ENCODE peak calls at places on chromosomes 13 and 19, in ten cellular contexts. One of them, this sample, is unnamed.

GRCh38 chr19:1650627-1651009 is 1.8 kb downstream of the TCF3 start:
- DNase-seq in H1: no peak
- DNase-seq in testis: no peak
- DNase-seq in stomach: no peak
- DNase-seq in body of pancreas: no peak
- DNase-seq in upper lobe of left lung: no peak
- DNase-seq in IMR-90: peak; percentile 7
- DNase-seq in tibial nerve: no peak
- DNase-seq in Peyer's patch: peak; percentile 59
- DNase-seq in uterus: no peak
- DNase-seq in this sample: no peak

GRCh38 chr13:87884874-87885273 is 213.7 kb downstream of the SLITRK5 start:
- DNase-seq in uterus: no peak
- DNase-seq in Peyer's patch: no peak
- DNase-seq in testis: no peak
- DNase-seq in stomach: no peak
- DNase-seq in tibial nerve: no peak
- DNase-seq in H1: peak; percentile 13
- DNase-seq in body of pancreas: no peak
- DNase-seq in upper lobe of left lung: no peak
- DNase-seq in IMR-90: peak; percentile 2
- DNase-seq in this sample: no peak

GRCh38 chr13:24834902-24835510 is 71.0 kb downstream of the RNF17 start:
- DNase-seq in upper lobe of left lung: no peak
- DNase-seq in IMR-90: no peak
- DNase-seq in tibial nerve: no peak
- DNase-seq in H1: no peak
- DNase-seq in stomach: no peak
- DNase-seq in testis: no peak
- DNase-seq in uterus: no peak
- DNase-seq in body of pancreas: no peak
- DNase-seq in Peyer's patch: no peak
- DNase-seq in this sample: no peak

GRCh38 chr13:109400192-109400591 is 386.2 kb downstream of the IRS2 start:
- DNase-seq in Peyer's patch: no peak
- DNase-seq in H1: no peak
- DNase-seq in testis: no peak
- DNase-seq in body of pancreas: no peak
- DNase-seq in stomach: peak; percentile 68
- DNase-seq in upper lobe of left lung: peak; percentile 68
- DNase-seq in tibial nerve: no peak
- DNase-seq in uterus: no peak
- DNase-seq in IMR-90: no peak
- DNase-seq in this sample: no peak

GRCh38 chr13:27868639-27869435 is 51.0 kb upstream of the PDX1 start:
- DNase-seq in body of pancreas: no peak
- DNase-seq in Peyer's patch: no peak
- DNase-seq in uterus: no peak
- DNase-seq in H1: no peak
- DNase-seq in tibial nerve: no peak
- DNase-seq in stomach: no peak
- DNase-seq in upper lobe of left lung: no peak
- DNase-seq in testis: no peak
- DNase-seq in IMR-90: peak; percentile 5
- DNase-seq in this sample: no peak

GRCh38 chr19:41868120-41868988 is 8.3 kb downstream of the RPS19 start:
- DNase-seq in upper lobe of left lung: peak; percentile 86
- DNase-seq in H1: no peak
- DNase-seq in tibial nerve: no peak
- DNase-seq in body of pancreas: no peak
- DNase-seq in stomach: no peak
- DNase-seq in testis: no peak
- DNase-seq in uterus: no peak
- DNase-seq in IMR-90: no peak
- DNase-seq in Peyer's patch: no peak
- DNase-seq in this sample: no peak

GRCh38 chr13:33678906-33679657 is 138.9 kb upstream of the RFC3 start:
- DNase-seq in IMR-90: peak; percentile 1
- DNase-seq in upper lobe of left lung: peak; percentile 90
- DNase-seq in tibial nerve: peak; percentile 34
- DNase-seq in Peyer's patch: peak; percentile 51
- DNase-seq in testis: peak; percentile 60
- DNase-seq in H1: no peak
- DNase-seq in uterus: peak; percentile 38
- DNase-seq in stomach: peak; percentile 83
- DNase-seq in body of pancreas: peak; percentile 75
- DNase-seq in this sample: peak; percentile 66

GRCh38 chr13:40506592-40507446 is 159.6 kb downstream of the FOXO1 start:
- DNase-seq in stomach: no peak
- DNase-seq in H1: no peak
- DNase-seq in Peyer's patch: no peak
- DNase-seq in IMR-90: no peak
- DNase-seq in tibial nerve: no peak
- DNase-seq in upper lobe of left lung: no peak
- DNase-seq in uterus: no peak
- DNase-seq in body of pancreas: no peak
- DNase-seq in testis: no peak
- DNase-seq in this sample: no peak

GRCh38 chr13:99299545-99300341 is 7.5 kb downstream of the GPR183 start:
- DNase-seq in uterus: no peak
- DNase-seq in tibial nerve: no peak
- DNase-seq in upper lobe of left lung: no peak
- DNase-seq in stomach: no peak
- DNase-seq in H1: no peak
- DNase-seq in body of pancreas: no peak
- DNase-seq in testis: no peak
- DNase-seq in IMR-90: no peak
- DNase-seq in Peyer's patch: no peak
- DNase-seq in this sample: no peak

GRCh38 chr13:97125810-97126738 is 96.1 kb upstream of the MBNL2 start:
- DNase-seq in Peyer's patch: no peak
- DNase-seq in testis: no peak
- DNase-seq in tibial nerve: no peak
- DNase-seq in uterus: peak; percentile 52
- DNase-seq in H1: no peak
- DNase-seq in body of pancreas: no peak
- DNase-seq in stomach: no peak
- DNase-seq in upper lobe of left lung: peak; percentile 70
- DNase-seq in IMR-90: peak; percentile 39
- DNase-seq in this sample: no peak

GRCh38 chr13:99228737-99229691 is 28.4 kb downstream of the UBAC2 start:
- DNase-seq in H1: no peak
- DNase-seq in uterus: no peak
- DNase-seq in Peyer's patch: no peak
- DNase-seq in IMR-90: peak; percentile 87
- DNase-seq in upper lobe of left lung: no peak
- DNase-seq in stomach: no peak
- DNase-seq in testis: no peak
- DNase-seq in tibial nerve: no peak
- DNase-seq in body of pancreas: no peak
- DNase-seq in this sample: no peak

GRCh38 chr19:2735374-2735773 is 4.4 kb downstream of the SLC39A3 start:
- DNase-seq in IMR-90: no peak
- DNase-seq in upper lobe of left lung: no peak
- DNase-seq in H1: no peak
- DNase-seq in testis: no peak
- DNase-seq in body of pancreas: no peak
- DNase-seq in uterus: no peak
- DNase-seq in stomach: no peak
- DNase-seq in tibial nerve: no peak
- DNase-seq in Peyer's patch: no peak
- DNase-seq in this sample: no peak

GRCh38 chr13:40777166-40777956 is 6.4 kb upstream of the MRPS31 start:
- DNase-seq in stomach: no peak
- DNase-seq in IMR-90: peak; percentile 37
- DNase-seq in Peyer's patch: peak; percentile 65
- DNase-seq in body of pancreas: peak; percentile 40
- DNase-seq in upper lobe of left lung: no peak
- DNase-seq in uterus: no peak
- DNase-seq in H1: no peak
- DNase-seq in tibial nerve: peak; percentile 64
- DNase-seq in testis: peak; percentile 53
- DNase-seq in this sample: no peak

GRCh38 chr13:21683034-21683733 is 12.3 kb downstream of the FGF9 start:
- DNase-seq in H1: no peak
- DNase-seq in body of pancreas: no peak
- DNase-seq in IMR-90: peak; percentile 88
- DNase-seq in Peyer's patch: no peak
- DNase-seq in upper lobe of left lung: no peak
- DNase-seq in stomach: no peak
- DNase-seq in testis: no peak
- DNase-seq in uterus: no peak
- DNase-seq in tibial nerve: no peak
- DNase-seq in this sample: no peak

GRCh38 chr19:56670961-56671612 is 470 bp downstream of the ZNF835 start:
- DNase-seq in uterus: no peak
- DNase-seq in IMR-90: no peak
- DNase-seq in testis: no peak
- DNase-seq in stomach: no peak
- DNase-seq in upper lobe of left lung: no peak
- DNase-seq in Peyer's patch: no peak
- DNase-seq in body of pancreas: peak; percentile 49
- DNase-seq in H1: no peak
- DNase-seq in tibial nerve: no peak
- DNase-seq in this sample: no peak

GRCh38 chr13:25738342-25738771 is 313.5 kb downstream of the SHISA2 start:
- DNase-seq in H1: no peak
- DNase-seq in testis: no peak
- DNase-seq in upper lobe of left lung: no peak
- DNase-seq in IMR-90: no peak
- DNase-seq in body of pancreas: no peak
- DNase-seq in Peyer's patch: no peak
- DNase-seq in tibial nerve: no peak
- DNase-seq in uterus: no peak
- DNase-seq in stomach: peak; percentile 37
- DNase-seq in this sample: no peak

GRCh38 chr13:68540244-68540643 is 1310.1 kb upstream of the PCDH9 start:
- DNase-seq in body of pancreas: no peak
- DNase-seq in IMR-90: no peak
- DNase-seq in H1: no peak
- DNase-seq in testis: no peak
- DNase-seq in Peyer's patch: no peak
- DNase-seq in stomach: no peak
- DNase-seq in upper lobe of left lung: no peak
- DNase-seq in tibial nerve: no peak
- DNase-seq in uterus: no peak
- DNase-seq in this sample: no peak

GRCh38 chr13:113090806-113091205 is 14.8 kb upstream of the F7 start:
- DNase-seq in IMR-90: no peak
- DNase-seq in uterus: no peak
- DNase-seq in H1: no peak
- DNase-seq in body of pancreas: no peak
- DNase-seq in testis: no peak
- DNase-seq in tibial nerve: no peak
- DNase-seq in Peyer's patch: no peak
- DNase-seq in upper lobe of left lung: no peak
- DNase-seq in stomach: no peak
- DNase-seq in this sample: no peak

GRCh38 chr19:51919606-51920005 is 7.7 kb upstream of the ZNF613 start:
- DNase-seq in uterus: no peak
- DNase-seq in upper lobe of left lung: no peak
- DNase-seq in stomach: no peak
- DNase-seq in H1: no peak
- DNase-seq in Peyer's patch: no peak
- DNase-seq in IMR-90: no peak
- DNase-seq in body of pancreas: no peak
- DNase-seq in testis: no peak
- DNase-seq in tibial nerve: no peak
- DNase-seq in this sample: no peak
- H3K9me3 ChIP-seq in uterus: no peaks in the 10 kb centered on the region
- H3K9me3 ChIP-seq in upper lobe of left lung: peaks cover 70% of the 10 kb centered on the region
- H3K9me3 ChIP-seq in stomach: peaks cover 96% of the 10 kb centered on the region
- H3K9me3 ChIP-seq in H1: peaks cover 88% of the 10 kb centered on the region
- H3K9me3 ChIP-seq in Peyer's patch: peaks cover 76% of the 10 kb centered on the region
- H3K9me3 ChIP-seq in IMR-90: peaks cover 54% of the 10 kb centered on the region
- H3K9me3 ChIP-seq in body of pancreas: no peaks in the 10 kb centered on the region
- H3K9me3 ChIP-seq in testis: peaks cover 4% of the 10 kb centered on the region
- H3K9me3 ChIP-seq in tibial nerve: peaks cover 98% of the 10 kb centered on the region
- H3K9me3 ChIP-seq in this sample: peaks cover 99% of the 10 kb centered on the region

GRCh38 chr19:8510589-8511115 is 3.3 kb downstream of the ZNF414 start:
- DNase-seq in uterus: no peak
- DNase-seq in upper lobe of left lung: no peak
- DNase-seq in tibial nerve: no peak
- DNase-seq in IMR-90: no peak
- DNase-seq in testis: no peak
- DNase-seq in Peyer's patch: no peak
- DNase-seq in body of pancreas: no peak
- DNase-seq in stomach: no peak
- DNase-seq in H1: no peak
- DNase-seq in this sample: no peak
- TF ChIP-seq POLR2A in uterus: no peak
- TF ChIP-seq POLR2A in upper lobe of left lung: no peak
- TF ChIP-seq POLR2A in tibial nerve: no peak
- TF ChIP-seq POLR2A in IMR-90: no peak
- TF ChIP-seq POLR2A in testis: no peak
- TF ChIP-seq POLR2A in Peyer's patch: no peak
- TF ChIP-seq POLR2A in body of pancreas: no peak
- TF ChIP-seq POLR2A in stomach: no peak
- TF ChIP-seq POLR2A in H1: no peak
- TF ChIP-seq POLR2A in this sample: no peak

GRCh38 chr19:23343434-23344010 is 51.7 kb downstream of the ZNF91 start:
- DNase-seq in upper lobe of left lung: no peak
- DNase-seq in testis: no peak
- DNase-seq in stomach: no peak
- DNase-seq in uterus: no peak
- DNase-seq in IMR-90: no peak
- DNase-seq in body of pancreas: no peak
- DNase-seq in H1: no peak
- DNase-seq in Peyer's patch: no peak
- DNase-seq in tibial nerve: no peak
- DNase-seq in this sample: no peak
- H3K9me3 ChIP-seq in upper lobe of left lung: peaks cover 90% of the 10 kb centered on the region
- H3K9me3 ChIP-seq in testis: no peaks in the 10 kb centered on the region
- H3K9me3 ChIP-seq in stomach: peaks cover 97% of the 10 kb centered on the region
- H3K9me3 ChIP-seq in uterus: no peaks in the 10 kb centered on the region
- H3K9me3 ChIP-seq in IMR-90: peaks cover 61% of the 10 kb centered on the region
- H3K9me3 ChIP-seq in body of pancreas: no peaks in the 10 kb centered on the region
- H3K9me3 ChIP-seq in H1: peaks cover 18% of the 10 kb centered on the region
- H3K9me3 ChIP-seq in Peyer's patch: peaks cover 86% of the 10 kb centered on the region
- H3K9me3 ChIP-seq in tibial nerve: peaks cover 99% of the 10 kb centered on the region
- H3K9me3 ChIP-seq in this sample: peaks cover 68% of the 10 kb centered on the region

DNA sequence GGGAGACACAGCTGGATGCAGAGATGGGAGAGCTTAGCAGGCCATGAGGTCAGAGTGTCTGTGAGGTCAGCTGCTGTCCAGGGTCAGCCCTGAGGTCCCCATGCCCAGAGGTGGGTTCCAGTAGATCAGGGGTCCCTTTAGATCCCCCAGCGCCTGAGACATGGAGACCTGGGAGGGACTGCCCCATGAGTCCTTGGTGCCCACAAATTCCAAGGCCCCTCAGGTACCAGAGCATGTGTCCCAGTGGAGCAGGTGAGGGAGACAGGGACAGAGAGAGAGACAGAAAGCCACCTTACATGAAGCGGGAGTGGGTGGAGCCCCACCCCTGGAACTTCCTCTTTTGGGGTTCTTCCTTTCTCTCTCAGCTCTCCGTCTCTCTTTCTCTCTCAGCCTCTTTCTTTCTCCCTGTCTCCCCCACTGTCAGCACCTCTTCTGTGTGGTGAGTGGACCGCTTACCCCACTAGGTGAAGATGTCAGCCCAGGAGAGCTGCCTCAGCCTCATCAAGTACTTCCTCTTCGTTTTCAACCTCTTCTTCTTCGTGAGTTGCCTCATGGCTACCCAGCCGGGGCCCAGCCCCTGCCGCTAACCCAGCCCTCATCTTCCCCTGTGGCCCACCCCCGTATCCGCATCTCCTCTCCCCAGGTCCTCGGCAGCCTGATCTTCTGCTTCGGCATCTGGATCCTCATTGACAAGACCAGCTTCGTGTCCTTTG is at the start of gene CD37:
- DNase-seq in body of pancreas: peak; percentile 11
- DNase-seq in uterus: no peak
- DNase-seq in upper lobe of left lung: peak; percentile 55
- DNase-seq in stomach: peak; percentile 33
- DNase-seq in H1: no peak
- DNase-seq in tibial nerve: no peak
- DNase-seq in Peyer's patch: peak; percentile 83
- DNase-seq in IMR-90: no peak
- DNase-seq in testis: no peak
- DNase-seq in this sample: peak; percentile 49
- TF ChIP-seq POLR2A in body of pancreas: no peak
- TF ChIP-seq POLR2A in uterus: no peak
- TF ChIP-seq POLR2A in upper lobe of left lung: peak; percentile 26
- TF ChIP-seq POLR2A in stomach: no peak
- TF ChIP-seq POLR2A in H1: peak; percentile 15
- TF ChIP-seq POLR2A in tibial nerve: peak; percentile 11
- TF ChIP-seq POLR2A in Peyer's patch: no peak
- TF ChIP-seq POLR2A in IMR-90: no peak
- TF ChIP-seq POLR2A in testis: no peak
- TF ChIP-seq POLR2A in this sample: no peak

This sample was measured in breast epithelium.